ENCODE peak calls at places on chromosomes 1 and 21, in four cellular contexts. N is SK-N-SH, M is K562, U is GM12878. E is an unnamed sample.

GRCh38 chr21:16419188-16419874 is 689.5 kb downstream of the USP25 start:
- DNase-seq in N (peak; percentile 59), M (no peak), U (no peak), E (no peak)

GRCh38 chr1:218865591-218865990 is 308.1 kb upstream of the LYPLAL1 start:
- DNase-seq in N (no peak), M (no peak), U (no peak), E (no peak)

GRCh38 chr1:101026394-101026788 is 807 bp upstream of the DPH5 start:
- DNase-seq in N (no peak), M (peak; percentile 29), U (no peak), E (no peak)

GRCh38 chr1:184465489-184466146 is 78.8 kb downstream of the C1orf21 start:
- DNase-seq in N (no peak), M (peak; percentile 34), U (no peak), E (peak; percentile 16)

GRCh38 chr1:6538958-6539357 is 15.4 kb downstream of the NOL9 start:
- DNase-seq in N (no peak), M (no peak), U (no peak), E (no peak)

GRCh38 chr1:150516616-150517015 is 1.1 kb downstream of the FALEC start:
- DNase-seq in N (no peak), M (peak; percentile 68), U (no peak), E (no peak)

GRCh38 chr1:209202826-209203439 is 380.6 kb upstream of the CAMK1G start:
- DNase-seq in N (peak; percentile 65), M (peak; percentile 67), U (no peak), E (no peak)

GRCh38 chr21:17542371-17542992 is 29.6 kb downstream of the CXADR start:
- DNase-seq in N (peak; percentile 34), M (no peak), U (no peak), E (no peak)

GRCh38 chr1:157193702-157194391 is 55.7 kb upstream of the ETV3 start:
- DNase-seq in N (peak; percentile 64), M (peak; percentile 83), U (no peak), E (peak; percentile 90)

GRCh38 chr1:239843556-239843955 is 248.1 kb upstream of the FMN2 start:
- DNase-seq in N (no peak), M (no peak), U (no peak), E (no peak)

GRCh38 chr1:172948457-172948856 is 102.3 kb downstream of the TNFSF18 start:
- DNase-seq in N (no peak), M (no peak), U (no peak), E (no peak)

GRCh38 chr1:167713330-167714081 is 8.3 kb upstream of the MPZL1 start:
- DNase-seq in N (peak; percentile 51), M (peak; percentile 32), U (no peak), E (peak; percentile 38)

GRCh38 chr1:38178236-38178635 is 131.6 kb upstream of the POU3F1 start:
- DNase-seq in N (no peak), M (no peak), U (no peak), E (no peak)

GRCh38 chr1:203520315-203520714 is 26.4 kb downstream of the OPTC start:
- DNase-seq in N (no peak), M (no peak), U (no peak), E (no peak)

GRCh38 chr1:17875171-17875881 is 120.2 kb downstream of the ACTL8 start:
- DNase-seq in N (no peak), M (no peak), U (no peak), E (no peak)

GRCh38 chr1:218412181-218412580 is 67.0 kb downstream of the TGFB2 start:
- DNase-seq in N (no peak), M (no peak), U (no peak), E (no peak)

GRCh38 chr1:151773698-151774097 is 10.4 kb upstream of the MRPL9 start:
- DNase-seq in N (no peak), M (peak; percentile 62), U (no peak), E (no peak)

GRCh38 chr1:74689800-74690696 is 16.5 kb upstream of the ERICH3 start:
- DNase-seq in N (peak; percentile 25), M (peak; percentile 75), U (no peak), E (peak; percentile 51)

GRCh38 chr1:74686941-74687340 is 13.3 kb upstream of the ERICH3 start:
- DNase-seq in N (no peak), M (no peak), U (no peak), E (no peak)

GRCh38 chr1:74693473-74693872 is 19.9 kb upstream of the ERICH3 start:
- DNase-seq in N (no peak), M (no peak), U (no peak), E (no peak)

DNA sequence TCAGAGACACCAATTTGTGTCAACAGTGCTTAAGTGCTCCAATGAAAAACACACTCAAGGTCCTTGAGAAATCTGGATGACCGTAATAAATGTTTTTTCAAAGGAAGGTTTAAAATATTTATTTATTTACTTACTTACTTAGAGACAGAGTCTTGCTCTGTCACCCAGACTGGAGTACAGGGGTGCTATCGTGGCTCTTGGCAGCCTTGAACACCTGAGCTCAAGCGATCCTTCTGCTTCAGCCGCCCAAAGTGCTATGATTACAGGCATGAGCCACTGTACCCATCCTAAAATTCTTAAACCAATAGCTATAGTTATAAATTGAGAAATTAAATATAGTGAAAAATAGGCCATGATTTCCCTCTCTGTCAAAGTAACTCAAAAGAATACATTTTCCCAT is 17.3 kb upstream of the ERICH3 start:
- DNase-seq in N (no peak), M (no peak), U (no peak), E (no peak)
- TF ChIP-seq USF1 in N (no peak), M (no peak), U (no peak), E (no peak)

GRCh38 chr1:224132901-224133300 is 19.0 kb downstream of the FBXO28 start:
- DNase-seq in N (no peak), M (no peak), U (no peak), E (no peak)
- TF ChIP-seq USF1 in N (no peak), M (no peak), U (no peak), E (no peak)

GRCh38 chr1:194908643-194909042 is 1699.6 kb downstream of the KCNT2 start:
- DNase-seq in N (no peak), M (no peak), U (no peak), E (no peak)
- TF ChIP-seq USF1 in N (no peak), M (no peak), U (no peak), E (no peak)

GRCh38 chr1:64890699-64891439 is 75.5 kb downstream of the JAK1 start:
- DNase-seq in N (no peak), M (peak; percentile 44), U (no peak), E (no peak)

GRCh38 chr1:64894438-64895196 is 71.7 kb downstream of the JAK1 start:
- DNase-seq in N (no peak), M (no peak), U (no peak), E (no peak)

GRCh38 chr1:64891440-64891815 is 74.9 kb downstream of the JAK1 start:
- DNase-seq in N (no peak), M (no peak), U (no peak), E (no peak)

GRCh38 chr1:64893921-64894320 is 72.4 kb downstream of the JAK1 start:
- DNase-seq in N (no peak), M (peak; percentile 75), U (no peak), E (no peak)

GRCh38 chr1:64892576-64893573 is 73.5 kb downstream of the JAK1 start:
- DNase-seq in N (no peak), M (no peak), U (no peak), E (no peak)
- TF ChIP-seq USF1 in N (no peak), M (no peak), U (no peak), E (no peak)

DNA sequence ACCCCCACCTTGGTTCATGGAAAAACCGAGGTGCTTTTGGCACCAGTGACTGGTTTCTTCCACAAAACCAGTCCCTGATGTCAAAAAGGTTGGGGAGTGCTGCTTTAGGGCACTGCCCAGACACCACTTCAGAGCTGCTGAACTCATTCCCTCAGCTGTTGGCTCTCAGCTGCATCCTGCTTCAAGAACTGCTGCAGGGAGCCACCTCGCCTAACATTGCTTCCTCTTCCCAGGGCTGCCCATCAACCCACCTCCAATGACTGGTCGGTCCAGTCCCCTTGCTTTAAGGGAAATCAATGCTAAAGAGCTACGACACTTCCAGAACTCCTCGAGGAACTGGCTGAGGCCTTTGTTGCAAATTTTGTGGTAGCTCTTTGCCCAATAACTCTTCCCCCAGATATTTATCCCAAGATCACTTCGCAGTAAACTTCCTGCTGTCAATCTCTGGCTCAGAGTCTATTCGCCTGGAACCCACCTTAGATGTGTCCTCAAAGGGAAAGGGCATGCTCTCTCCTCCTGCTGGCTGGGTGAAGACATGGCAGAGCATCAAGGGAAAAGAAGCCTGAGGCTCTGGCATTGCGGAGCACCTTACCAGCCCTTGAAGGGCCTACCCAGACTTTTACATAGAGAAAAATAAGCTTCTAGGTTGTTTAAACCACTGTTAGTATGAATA is 29.0 kb downstream of the C1orf52 start:
- DNase-seq in N (no peak), M (peak; percentile 35), U (no peak), E (peak; percentile 25)
- TF ChIP-seq USF1 in N (no peak), M (no peak), U (no peak), E (no peak)

E was measured in WTC11.